ENCODE peak calls at places on chromosomes 2 and 18, in eight cellular contexts. Z is GM06990, T is astrocyte of the spinal cord, O is HCT116, E is brain microvascular endothelial cell, V is cardiac muscle cell, R is mucosa of descending colon, F is heart right ventricle. I is an unnamed sample.

GRCh38 chr2:103292570-103293265 is 530.9 kb downstream of the TMEM182 start:
- DNase-seq in Z (no peak), T (no peak), O (no peak), E (no peak), V (no peak), R (no peak), F (no peak), I (no peak)

GRCh38 chr2:9108210-9108967 is 98.2 kb upstream of the ASAP2 start:
- DNase-seq in Z (no peak), T (no peak), O (no peak), E (no peak), V (no peak), R (peak), F (no peak), I (no peak)

GRCh38 chr18:68662779-68663178 is 52.1 kb downstream of the TMX3 start:
- DNase-seq in Z (no peak), T (peak), O (no peak), E (peak), V (no peak), R (no peak), F (no peak), I (no peak)

GRCh38 chr2:231294116-231294515 is 95.7 kb downstream of the ARMC9 start:
- DNase-seq in Z (no peak), T (no peak), O (no peak), E (no peak), V (no peak), R (peak), F (peak), I (no peak)

GRCh38 chr18:58257461-58257860 is 213.4 kb downstream of the NEDD4L start:
- DNase-seq in Z (no peak), T (peak), O (no peak), E (peak), V (no peak), R (no peak), F (no peak), I (no peak)

GRCh38 chr2:127508621-127509034 is 17.7 kb downstream of the IWS1 start:
- DNase-seq in Z (no peak), T (peak), O (peak), E (peak), V (peak), R (peak), F (peak), I (peak)

GRCh38 chr2:140892429-140892828 is 1238.4 kb downstream of the LRP1B start:
- DNase-seq in Z (no peak), T (peak), O (no peak), E (no peak), V (no peak), R (no peak), F (no peak), I (no peak)

GRCh38 chr2:241130316-241130715 is 19.0 kb downstream of the PASK start:
- DNase-seq in Z (no peak), T (no peak), O (no peak), E (no peak), V (no peak), R (no peak), F (no peak), I (no peak)

GRCh38 chr2:42762823-42763804 is 821 bp downstream of the OXER1 start:
- DNase-seq in Z (no peak), T (no peak), O (no peak), E (no peak), V (no peak), R (no peak), F (no peak), I (no peak)

GRCh38 chr2:55137024-55137958 is 87.0 kb upstream of the RTN4 start:
- DNase-seq in Z (no peak), T (no peak), O (no peak), E (no peak), V (no peak), R (peak), F (no peak), I (no peak)
- H3K4me3 ChIP-seq in Z (no peak), T (no peak), O (no peak), E (no peak), V (no peak), R (no peak), F (no peak), I (no peak)

GRCh38 chr18:40957533-40958070 is 997.4 kb upstream of the PIK3C3 start:
- DNase-seq in Z (no peak), T (no peak), O (no peak), E (no peak), V (no peak), R (no peak), F (no peak), I (no peak)
- TF ChIP-seq CTCF in Z (no peak), T (no peak), O (no peak), E (no peak), V (peak), R (no peak), F (no peak), I (peak)

DNA sequence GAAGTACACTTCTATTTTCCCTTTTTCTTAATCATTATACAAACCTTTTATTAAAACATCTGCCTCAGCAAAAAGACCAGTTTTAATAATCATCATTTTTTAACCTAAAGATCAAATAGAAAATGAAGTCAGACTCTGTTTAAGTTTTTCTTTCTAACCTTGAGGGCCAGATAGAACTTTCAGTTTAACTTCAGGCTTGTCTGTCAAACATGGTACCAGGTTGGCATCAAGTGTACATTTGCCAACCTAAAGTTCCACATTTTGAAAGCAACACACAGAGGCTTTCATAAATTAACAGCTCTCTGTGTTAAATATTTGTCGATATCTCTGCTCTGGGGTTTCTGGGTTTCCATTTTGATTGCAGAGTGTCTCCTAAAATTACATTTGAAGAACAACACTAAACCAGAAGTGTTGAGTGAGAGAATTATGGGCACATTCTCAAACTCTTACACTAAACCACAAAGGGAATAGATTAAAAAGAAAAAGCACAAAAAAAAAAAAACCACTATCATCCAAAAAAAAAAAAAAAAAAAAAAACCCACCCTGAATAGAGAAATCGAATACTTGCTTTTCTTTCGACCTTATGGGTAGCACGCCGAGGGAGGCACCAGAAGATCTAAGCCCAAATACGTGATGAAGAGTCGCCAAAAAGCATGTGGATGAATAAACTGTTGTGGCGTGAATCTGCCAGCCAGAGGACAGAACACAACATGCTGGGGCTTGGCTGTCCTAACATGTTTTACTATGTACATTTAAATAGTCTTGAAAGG is 166.2 kb downstream of the TCF4 start:
- DNase-seq in Z (no peak), T (peak), O (no peak), E (no peak), V (no peak), R (no peak), F (no peak), I (no peak)
- H3K4me3 ChIP-seq in Z (no peak), T (peak), O (no peak), E (no peak), V (no peak), R (no peak), F (peak), I (no peak)

DNA sequence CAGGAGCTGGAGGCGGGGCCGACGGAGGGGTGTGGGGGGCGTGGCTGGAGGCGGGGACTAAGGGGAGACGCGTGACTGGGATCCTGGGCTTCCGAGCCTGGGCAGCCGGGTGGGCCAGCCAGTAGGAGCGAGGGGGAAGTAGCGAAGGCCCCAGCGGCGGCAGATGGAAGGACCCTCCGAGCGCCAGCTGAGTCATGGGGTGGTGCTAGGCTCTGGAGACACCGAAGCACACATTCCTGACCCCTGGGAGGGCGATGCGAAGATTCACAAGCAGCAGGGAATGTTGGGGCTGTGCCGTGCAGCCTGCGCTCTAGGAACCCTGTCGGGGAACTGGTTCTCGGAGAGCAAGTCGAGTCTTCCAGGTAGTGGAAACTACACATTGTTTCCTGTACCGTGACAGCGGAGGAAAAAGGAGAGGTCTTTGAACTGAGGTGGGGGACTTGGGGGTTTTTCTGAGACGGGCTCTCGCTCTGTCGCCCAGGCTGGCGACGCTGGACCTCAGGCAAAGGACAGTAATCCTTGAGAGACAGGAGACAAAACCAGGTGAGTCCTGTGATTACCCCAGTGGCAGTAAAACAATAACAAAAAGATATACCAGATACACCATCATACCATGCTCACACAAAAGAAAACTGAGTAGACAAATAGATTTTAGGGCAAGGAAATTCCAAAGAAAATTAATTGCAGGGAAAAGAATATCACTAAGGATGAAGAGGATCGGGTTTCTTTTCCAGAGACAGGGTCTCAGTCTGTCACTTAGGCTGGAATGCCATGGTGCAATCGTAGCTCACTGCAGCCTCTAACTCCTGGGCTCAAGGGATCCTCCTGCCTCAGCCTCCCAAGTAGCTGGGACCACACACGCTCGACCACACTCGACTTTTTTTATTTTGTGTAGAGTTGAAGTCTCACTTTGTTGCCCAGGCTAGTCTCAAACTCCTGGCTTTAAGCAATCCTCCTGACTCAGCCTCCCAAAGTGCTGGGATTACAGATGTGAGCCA is 828 bp upstream of the AFG3L2 start:
- DNase-seq in Z (no peak), T (no peak), O (no peak), E (no peak), V (no peak), R (no peak), F (no peak), I (no peak)
- TF ChIP-seq CTCF in Z (no peak), T (peak), O (no peak), E (peak), V (peak), R (no peak), F (no peak), I (no peak)

DNA sequence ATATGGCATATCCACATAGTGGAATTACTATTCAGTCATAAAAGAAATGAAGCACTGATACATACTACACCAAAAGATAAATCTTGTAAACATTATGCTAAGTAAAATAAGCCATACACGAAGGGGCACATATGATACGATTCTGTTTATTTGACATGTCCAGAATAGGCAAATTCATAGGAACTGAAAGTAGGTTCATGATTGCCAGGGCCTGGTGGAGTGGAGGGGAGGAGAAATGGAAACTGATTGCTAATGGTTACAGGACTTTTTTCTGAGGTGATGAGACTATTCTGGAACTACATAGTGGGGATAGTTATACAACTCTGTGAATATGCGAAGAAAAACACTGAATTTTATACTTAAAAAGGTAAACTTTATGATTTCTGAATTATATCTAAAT is 92.3 kb downstream of the ADAM23 start:
- DNase-seq in Z (no peak), T (no peak), O (no peak), E (no peak), V (no peak), R (no peak), F (no peak), I (no peak)
- H3K4me3 ChIP-seq in Z (no peak), T (no peak), O (no peak), E (no peak), V (no peak), R (no peak), F (no peak), I (no peak)

GRCh38 chr2:211881449-211881848 is 657.2 kb downstream of the ERBB4 start:
- DNase-seq in Z (no peak), T (no peak), O (no peak), E (no peak), V (no peak), R (no peak), F (no peak), I (no peak)

GRCh38 chr2:211875488-211875887 is 663.1 kb downstream of the ERBB4 start:
- DNase-seq in Z (no peak), T (no peak), O (no peak), E (peak), V (no peak), R (no peak), F (no peak), I (no peak)

GRCh38 chr2:211877061-211877460 is 661.5 kb downstream of the ERBB4 start:
- DNase-seq in Z (no peak), T (peak), O (no peak), E (peak), V (no peak), R (no peak), F (no peak), I (no peak)

DNA sequence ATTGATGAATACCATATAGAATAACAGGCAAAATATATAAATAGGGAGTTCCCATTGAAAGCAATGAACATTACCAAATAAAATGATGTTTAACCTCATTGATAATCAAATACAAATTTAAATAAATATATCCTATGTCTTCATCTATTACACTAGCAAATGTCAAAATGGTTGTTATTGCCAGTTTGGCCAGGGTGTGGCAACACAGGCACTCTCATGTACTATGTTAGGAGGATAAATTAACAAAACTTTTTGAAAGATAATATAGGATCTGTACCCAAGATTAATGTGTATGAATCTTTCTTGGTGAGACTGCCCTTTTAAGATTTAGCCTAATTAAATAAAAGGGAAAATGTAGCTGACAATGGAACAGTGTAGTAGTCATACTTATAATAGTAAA is 659.3 kb downstream of the ERBB4 start:
- DNase-seq in Z (no peak), T (no peak), O (peak), E (peak), V (no peak), R (no peak), F (no peak), I (no peak)
- TF ChIP-seq CTCF in Z (peak), T (peak), O (peak), E (peak), V (no peak), R (no peak), F (peak), I (peak)

I was measured in retinal pigment epithelial cell.